ENCODE peak calls at places on chromosomes 7 and 10, in eight cellular contexts. One of them, this sample, is unnamed.

GRCh38 chr10:101323495-101323894 is 30.5 kb upstream of the BTRC start:
- DNase-seq in lung: no peak
- DNase-seq in epithelial cell of esophagus: no peak
- DNase-seq in right lobe of liver: no peak
- DNase-seq in ascending aorta: no peak
- DNase-seq in stomach: no peak
- DNase-seq in cardiac muscle cell: peak; percentile 71
- DNase-seq in BJ: no peak
- DNase-seq in this sample: no peak

GRCh38 chr7:28955723-28956607 is 2.2 kb downstream of the TRIL start:
- DNase-seq in stomach: peak; percentile 91
- DNase-seq in lung: peak; percentile 83
- DNase-seq in BJ: no peak
- DNase-seq in right lobe of liver: peak; percentile 91
- DNase-seq in ascending aorta: peak; percentile 76
- DNase-seq in epithelial cell of esophagus: peak; percentile 59
- DNase-seq in cardiac muscle cell: peak; percentile 86
- DNase-seq in this sample: peak; percentile 50

GRCh38 chr7:90965211-90965610 is 299.0 kb upstream of the FZD1 start:
- DNase-seq in BJ: no peak
- DNase-seq in right lobe of liver: no peak
- DNase-seq in lung: no peak
- DNase-seq in epithelial cell of esophagus: peak; percentile 67
- DNase-seq in stomach: no peak
- DNase-seq in cardiac muscle cell: no peak
- DNase-seq in ascending aorta: no peak
- DNase-seq in this sample: no peak

GRCh38 chr7:107045195-107045960 is 873 bp downstream of the PRKAR2B start:
- DNase-seq in right lobe of liver: no peak
- DNase-seq in lung: no peak
- DNase-seq in ascending aorta: no peak
- DNase-seq in epithelial cell of esophagus: no peak
- DNase-seq in BJ: no peak
- DNase-seq in cardiac muscle cell: peak; percentile 32
- DNase-seq in stomach: no peak
- DNase-seq in this sample: no peak

GRCh38 chr10:120495226-120495625 is 38.2 kb downstream of the PLPP4 start:
- DNase-seq in stomach: no peak
- DNase-seq in right lobe of liver: no peak
- DNase-seq in BJ: no peak
- DNase-seq in epithelial cell of esophagus: no peak
- DNase-seq in ascending aorta: no peak
- DNase-seq in cardiac muscle cell: no peak
- DNase-seq in lung: no peak
- DNase-seq in this sample: no peak

GRCh38 chr10:116636385-116636784 is 15.6 kb downstream of the PNLIPRP2 start:
- DNase-seq in ascending aorta: no peak
- DNase-seq in epithelial cell of esophagus: no peak
- DNase-seq in cardiac muscle cell: no peak
- DNase-seq in right lobe of liver: no peak
- DNase-seq in lung: no peak
- DNase-seq in BJ: no peak
- DNase-seq in stomach: no peak
- DNase-seq in this sample: no peak

GRCh38 chr10:17199351-17199804 is 2.1 kb downstream of the TRDMT1 start:
- DNase-seq in ascending aorta: no peak
- DNase-seq in BJ: no peak
- DNase-seq in lung: no peak
- DNase-seq in right lobe of liver: no peak
- DNase-seq in cardiac muscle cell: peak; percentile 21
- DNase-seq in stomach: no peak
- DNase-seq in epithelial cell of esophagus: no peak
- DNase-seq in this sample: peak; percentile 40

GRCh38 chr10:33880291-33880690 is 545.8 kb upstream of the NRP1 start:
- DNase-seq in stomach: no peak
- DNase-seq in cardiac muscle cell: no peak
- DNase-seq in ascending aorta: no peak
- DNase-seq in epithelial cell of esophagus: peak; percentile 69
- DNase-seq in right lobe of liver: no peak
- DNase-seq in lung: no peak
- DNase-seq in BJ: no peak
- DNase-seq in this sample: peak; percentile 84

GRCh38 chr10:78552261-78552811 is 516.4 kb upstream of the ZMIZ1 start:
- DNase-seq in cardiac muscle cell: peak; percentile 54
- DNase-seq in lung: no peak
- DNase-seq in right lobe of liver: no peak
- DNase-seq in ascending aorta: peak; percentile 79
- DNase-seq in stomach: no peak
- DNase-seq in BJ: peak; percentile 18
- DNase-seq in epithelial cell of esophagus: no peak
- DNase-seq in this sample: no peak

GRCh38 chr10:30432631-30433285 is 1.2 kb upstream of the MAP3K8 start:
- DNase-seq in epithelial cell of esophagus: no peak
- DNase-seq in stomach: no peak
- DNase-seq in ascending aorta: peak; percentile 76
- DNase-seq in BJ: no peak
- DNase-seq in right lobe of liver: no peak
- DNase-seq in lung: peak; percentile 52
- DNase-seq in cardiac muscle cell: no peak
- DNase-seq in this sample: no peak

GRCh38 chr10:131886181-131886716 is 14.6 kb upstream of the PPP2R2D start:
- DNase-seq in ascending aorta: no peak
- DNase-seq in cardiac muscle cell: no peak
- DNase-seq in BJ: no peak
- DNase-seq in stomach: no peak
- DNase-seq in right lobe of liver: no peak
- DNase-seq in lung: no peak
- DNase-seq in epithelial cell of esophagus: no peak
- DNase-seq in this sample: no peak

GRCh38 chr7:33775790-33776189 is 129.5 kb upstream of the BMPER start:
- DNase-seq in BJ: no peak
- DNase-seq in cardiac muscle cell: no peak
- DNase-seq in epithelial cell of esophagus: no peak
- DNase-seq in stomach: no peak
- DNase-seq in lung: no peak
- DNase-seq in right lobe of liver: no peak
- DNase-seq in ascending aorta: no peak
- DNase-seq in this sample: no peak

GRCh38 chr7:25844109-25844915 is 307.7 kb upstream of the NFE2L3 start:
- DNase-seq in stomach: no peak
- DNase-seq in cardiac muscle cell: no peak
- DNase-seq in lung: no peak
- DNase-seq in BJ: no peak
- DNase-seq in ascending aorta: no peak
- DNase-seq in right lobe of liver: no peak
- DNase-seq in epithelial cell of esophagus: no peak
- DNase-seq in this sample: no peak

GRCh38 chr10:28797904-28798371 is 120.6 kb downstream of the BAMBI start:
- DNase-seq in right lobe of liver: no peak
- DNase-seq in epithelial cell of esophagus: no peak
- DNase-seq in cardiac muscle cell: no peak
- DNase-seq in BJ: no peak
- DNase-seq in ascending aorta: no peak
- DNase-seq in lung: no peak
- DNase-seq in stomach: no peak
- DNase-seq in this sample: peak; percentile 4

GRCh38 chr10:46018453-46019169 is 11.8 kb downstream of the NCOA4 start:
- DNase-seq in cardiac muscle cell: no peak
- DNase-seq in ascending aorta: no peak
- DNase-seq in right lobe of liver: no peak
- DNase-seq in BJ: no peak
- DNase-seq in lung: no peak
- DNase-seq in stomach: no peak
- DNase-seq in epithelial cell of esophagus: no peak
- DNase-seq in this sample: no peak

GRCh38 chr7:73725703-73726466 is 6.4 kb upstream of the STX1A start:
- DNase-seq in stomach: peak; percentile 96
- DNase-seq in right lobe of liver: peak; percentile 93
- DNase-seq in BJ: no peak
- DNase-seq in ascending aorta: peak; percentile 93
- DNase-seq in lung: peak; percentile 91
- DNase-seq in cardiac muscle cell: peak; percentile 88
- DNase-seq in epithelial cell of esophagus: peak; percentile 84
- DNase-seq in this sample: peak; percentile 87

GRCh38 chr7:42672339-42672990 is 239.4 kb downstream of the C7orf25 start:
- DNase-seq in stomach: no peak
- DNase-seq in epithelial cell of esophagus: peak; percentile 92
- DNase-seq in cardiac muscle cell: no peak
- DNase-seq in ascending aorta: no peak
- DNase-seq in lung: no peak
- DNase-seq in right lobe of liver: no peak
- DNase-seq in BJ: no peak
- DNase-seq in this sample: peak; percentile 40

GRCh38 chr7:41143074-41143473 is 559.8 kb downstream of the INHBA start:
- DNase-seq in epithelial cell of esophagus: no peak
- DNase-seq in cardiac muscle cell: no peak
- DNase-seq in ascending aorta: no peak
- DNase-seq in stomach: no peak
- DNase-seq in right lobe of liver: no peak
- DNase-seq in lung: no peak
- DNase-seq in BJ: peak; percentile 70
- DNase-seq in this sample: no peak

GRCh38 chr7:22549667-22550513 is 49.9 kb upstream of the STEAP1B start:
- DNase-seq in right lobe of liver: no peak
- DNase-seq in BJ: no peak
- DNase-seq in cardiac muscle cell: peak; percentile 66
- DNase-seq in stomach: no peak
- DNase-seq in epithelial cell of esophagus: peak; percentile 55
- DNase-seq in lung: no peak
- DNase-seq in ascending aorta: no peak
- DNase-seq in this sample: peak; percentile 45

DNA sequence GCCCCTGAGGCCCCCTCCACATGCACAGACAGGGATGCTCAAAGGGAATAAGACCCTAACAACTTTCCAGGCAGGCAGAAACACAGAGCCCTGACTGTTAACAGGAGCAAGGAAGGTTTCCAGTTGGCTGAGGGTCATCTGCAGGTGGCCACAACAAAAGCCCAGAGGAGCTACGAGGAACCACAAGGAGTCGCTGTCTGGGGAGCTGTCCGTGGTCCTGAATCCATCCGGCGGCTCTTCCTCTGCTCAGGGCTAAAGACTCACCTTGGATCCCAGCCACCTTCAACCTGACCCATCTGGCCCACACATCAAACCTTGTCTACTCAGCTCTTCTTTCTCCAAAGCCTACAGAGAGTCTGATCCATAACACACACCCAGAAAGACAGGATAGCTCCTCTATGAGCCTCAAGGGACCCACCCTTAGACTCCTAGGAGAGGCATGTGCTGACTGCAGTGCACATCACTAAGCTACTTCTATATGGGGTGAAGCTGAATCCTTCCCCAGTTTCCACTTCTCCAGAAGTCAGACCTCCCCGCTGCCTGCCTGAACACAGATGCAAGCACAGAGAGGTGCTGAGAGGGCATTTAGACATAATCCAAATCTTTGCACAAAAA is 104.0 kb downstream of the SLIT1 start:
- DNase-seq in stomach: peak; percentile 47
- DNase-seq in lung: peak; percentile 41
- DNase-seq in BJ: no peak
- DNase-seq in epithelial cell of esophagus: peak; percentile 73
- DNase-seq in cardiac muscle cell: peak; percentile 86
- DNase-seq in right lobe of liver: no peak
- DNase-seq in ascending aorta: no peak
- DNase-seq in this sample: peak; percentile 73
- TF ChIP-seq CTCF in stomach: peak; percentile 40
- TF ChIP-seq CTCF in lung: peak; percentile 36
- TF ChIP-seq CTCF in BJ: peak; percentile 86
- TF ChIP-seq CTCF in epithelial cell of esophagus: peak; percentile 86
- TF ChIP-seq CTCF in cardiac muscle cell: peak; percentile 94
- TF ChIP-seq CTCF in right lobe of liver: peak; percentile 52
- TF ChIP-seq CTCF in ascending aorta: peak; percentile 11
- TF ChIP-seq CTCF in this sample: peak; percentile 70

GRCh38 chr10:1363466-1364121 is 307.4 kb downstream of the WDR37 start:
- DNase-seq in BJ: no peak
- DNase-seq in ascending aorta: peak; percentile 55
- DNase-seq in right lobe of liver: no peak
- DNase-seq in lung: no peak
- DNase-seq in cardiac muscle cell: no peak
- DNase-seq in epithelial cell of esophagus: no peak
- DNase-seq in stomach: no peak
- DNase-seq in this sample: no peak
- TF ChIP-seq CTCF in BJ: no peak
- TF ChIP-seq CTCF in ascending aorta: no peak
- TF ChIP-seq CTCF in right lobe of liver: no peak
- TF ChIP-seq CTCF in lung: no peak
- TF ChIP-seq CTCF in cardiac muscle cell: no peak
- TF ChIP-seq CTCF in epithelial cell of esophagus: no peak
- TF ChIP-seq CTCF in stomach: no peak
- TF ChIP-seq CTCF in this sample: no peak

GRCh38 chr7:50069613-50070012 is 23.4 kb downstream of the ZPBP start:
- DNase-seq in ascending aorta: no peak
- DNase-seq in cardiac muscle cell: no peak
- DNase-seq in BJ: no peak
- DNase-seq in lung: peak; percentile 44
- DNase-seq in epithelial cell of esophagus: peak; percentile 17
- DNase-seq in right lobe of liver: no peak
- DNase-seq in stomach: no peak
- DNase-seq in this sample: peak; percentile 30

GRCh38 chr7:50068850-50069551 is 24.0 kb downstream of the ZPBP start:
- DNase-seq in stomach: peak; percentile 54
- DNase-seq in epithelial cell of esophagus: peak; percentile 73
- DNase-seq in BJ: no peak
- DNase-seq in ascending aorta: no peak
- DNase-seq in lung: no peak
- DNase-seq in cardiac muscle cell: no peak
- DNase-seq in right lobe of liver: no peak
- DNase-seq in this sample: peak; percentile 61

GRCh38 chr7:50073093-50073492 is 20.0 kb downstream of the ZPBP start:
- DNase-seq in ascending aorta: no peak
- DNase-seq in BJ: no peak
- DNase-seq in stomach: no peak
- DNase-seq in lung: no peak
- DNase-seq in right lobe of liver: no peak
- DNase-seq in epithelial cell of esophagus: no peak
- DNase-seq in cardiac muscle cell: no peak
- DNase-seq in this sample: no peak

DNA sequence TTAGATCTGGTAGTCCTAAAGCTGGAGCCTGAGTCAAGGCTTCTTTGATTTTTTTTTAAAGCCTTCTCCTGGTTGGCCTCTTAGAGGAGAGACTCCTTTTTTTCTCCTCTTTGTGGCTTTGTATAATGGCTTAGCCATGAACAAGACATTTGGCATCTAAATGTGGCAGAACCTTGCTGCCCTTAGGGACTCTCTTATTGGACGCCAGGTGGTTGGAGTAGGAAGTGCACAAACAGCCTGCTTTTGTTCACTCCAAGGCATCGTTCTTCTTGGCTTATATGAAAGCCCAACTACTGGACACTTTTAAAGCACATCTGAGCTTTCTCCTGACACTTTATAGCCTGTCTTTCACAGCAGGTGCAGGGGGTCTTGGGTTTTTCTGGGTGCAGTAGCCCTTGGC is 25.0 kb downstream of the ZPBP start:
- DNase-seq in epithelial cell of esophagus: peak; percentile 50
- DNase-seq in ascending aorta: no peak
- DNase-seq in right lobe of liver: no peak
- DNase-seq in BJ: no peak
- DNase-seq in stomach: peak; percentile 36
- DNase-seq in lung: no peak
- DNase-seq in cardiac muscle cell: no peak
- DNase-seq in this sample: peak; percentile 35
- TF ChIP-seq CTCF in epithelial cell of esophagus: peak; percentile 63
- TF ChIP-seq CTCF in ascending aorta: no peak
- TF ChIP-seq CTCF in right lobe of liver: peak; percentile 31
- TF ChIP-seq CTCF in BJ: no peak
- TF ChIP-seq CTCF in stomach: peak; percentile 31
- TF ChIP-seq CTCF in lung: no peak
- TF ChIP-seq CTCF in cardiac muscle cell: no peak
- TF ChIP-seq CTCF in this sample: peak; percentile 32

GRCh38 chr10:70142555-70142954 is 3.9 kb downstream of the TYSND1 start:
- DNase-seq in stomach: no peak
- DNase-seq in ascending aorta: no peak
- DNase-seq in epithelial cell of esophagus: no peak
- DNase-seq in lung: no peak
- DNase-seq in right lobe of liver: no peak
- DNase-seq in BJ: no peak
- DNase-seq in cardiac muscle cell: no peak
- DNase-seq in this sample: no peak
- TF ChIP-seq CTCF in stomach: no peak
- TF ChIP-seq CTCF in ascending aorta: no peak
- TF ChIP-seq CTCF in epithelial cell of esophagus: no peak
- TF ChIP-seq CTCF in lung: no peak
- TF ChIP-seq CTCF in right lobe of liver: no peak
- TF ChIP-seq CTCF in BJ: no peak
- TF ChIP-seq CTCF in cardiac muscle cell: no peak
- TF ChIP-seq CTCF in this sample: no peak

This sample was measured in MCF 10A.